ENCODE peak calls at places on chromosomes 6 and 20, in ten cellular contexts. X is CD8-positive, alpha-beta memory T cell; U is iPS DF 6.9; W is neural progenitor cell; L is CD4-positive, CD25-positive, alpha-beta regulatory T cell; N is left ventricle myocardium inferior; H is heart left ventricle; P is cardiac muscle cell; O is esophagus squamous epithelium; K is K562. A is an unnamed sample.

GRCh38 chr6:93566285-93566684 is 146.9 kb upstream of the EPHA7 start:
- DNase-seq in X (no peak), U (no peak), W (no peak), L (no peak), N (no peak), H (no peak), P (no peak), O (no peak), K (no peak), A (no peak)

GRCh38 chr20:51966296-51966971 is 164.1 kb upstream of the SALL4 start:
- DNase-seq in X (no peak), U (peak; percentile 93), W (peak; percentile 83), L (no peak), N (no peak), H (no peak), P (peak; percentile 84), O (no peak), K (peak; percentile 15), A (no peak)

GRCh38 chr6:45966340-45966739 is 49.3 kb downstream of the CLIC5 start:
- DNase-seq in X (no peak), U (no peak), W (no peak), L (no peak), N (no peak), H (no peak), P (no peak), O (no peak), K (no peak), A (no peak)

GRCh38 chr20:49754596-49754995 is 40.9 kb upstream of the B4GALT5 start:
- DNase-seq in X (no peak), U (no peak), W (no peak), L (no peak), N (no peak), H (no peak), P (no peak), O (no peak), K (no peak), A (no peak)

GRCh38 chr6:71502210-71502609 is 213.6 kb downstream of the OGFRL1 start:
- DNase-seq in X (no peak), U (no peak), W (no peak), L (no peak), N (no peak), H (no peak), P (no peak), O (no peak), K (no peak), A (no peak)

GRCh38 chr20:58890454-58891075 is 38.0 kb downstream of the GNAS start:
- DNase-seq in X (peak; percentile 85), U (no peak), W (peak; percentile 86), L (peak; percentile 69), N (peak; percentile 81), H (peak; percentile 86), P (peak; percentile 92), O (no peak), K (no peak), A (peak; percentile 31)

GRCh38 chr6:125232466-125232865 is 69.3 kb downstream of the HDDC2 start:
- DNase-seq in X (no peak), U (no peak), W (no peak), L (no peak), N (no peak), H (no peak), P (peak; percentile 14), O (no peak), K (no peak), A (no peak)

GRCh38 chr6:45951771-45952529 is 63.7 kb downstream of the CLIC5 start:
- DNase-seq in X (no peak), U (no peak), W (no peak), L (no peak), N (no peak), H (no peak), P (peak; percentile 45), O (no peak), K (no peak), A (no peak)

DNA sequence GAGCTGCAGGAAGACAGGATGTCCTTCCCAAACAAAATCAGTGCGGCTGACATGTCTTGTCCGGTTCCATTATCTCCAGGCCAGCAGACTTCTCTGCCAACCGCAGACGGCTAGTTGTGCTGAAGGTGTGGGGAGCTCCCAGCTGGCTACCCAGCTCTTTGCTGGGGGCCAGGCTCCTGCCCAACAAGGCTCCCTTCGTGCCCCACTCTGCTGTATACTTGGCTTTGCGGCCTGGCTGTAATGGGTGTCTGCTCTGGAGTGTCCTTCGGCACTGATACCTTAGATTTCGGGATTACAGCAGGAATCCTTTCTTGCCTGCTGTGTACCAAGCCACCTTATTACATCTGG is 48.7 kb upstream of the IRF4 start:
- DNase-seq in X (no peak), U (no peak), W (no peak), L (no peak), N (no peak), H (no peak), P (no peak), O (no peak), K (no peak), A (no peak)
- H3K9me3 ChIP-seq in X (no peaks in the 10 kb centered on the region), U (no peaks in the 10 kb centered on the region), W (peaks cover 4% of the 10 kb centered on the region), L (no peaks in the 10 kb centered on the region), N (no peaks in the 10 kb centered on the region), H (no peaks in the 10 kb centered on the region), P (no peaks in the 10 kb centered on the region), O (no peaks in the 10 kb centered on the region), K (no peaks in the 10 kb centered on the region), A (no peaks in the 10 kb centered on the region)

GRCh38 chr6:168546173-168546572 is 105.2 kb downstream of the SMOC2 start:
- DNase-seq in X (no peak), U (no peak), W (no peak), L (no peak), N (no peak), H (no peak), P (no peak), O (no peak), K (no peak), A (no peak)

GRCh38 chr6:168542301-168542700 is 101.3 kb downstream of the SMOC2 start:
- DNase-seq in X (no peak), U (no peak), W (no peak), L (no peak), N (no peak), H (no peak), P (peak; percentile 75), O (no peak), K (no peak), A (no peak)

GRCh38 chr6:168546730-168547129 is 105.7 kb downstream of the SMOC2 start:
- DNase-seq in X (no peak), U (no peak), W (no peak), L (no peak), N (no peak), H (no peak), P (no peak), O (no peak), K (no peak), A (no peak)

GRCh38 chr6:168541307-168541706 is 100.3 kb downstream of the SMOC2 start:
- DNase-seq in X (no peak), U (no peak), W (no peak), L (no peak), N (no peak), H (no peak), P (peak; percentile 58), O (no peak), K (no peak), A (no peak)

GRCh38 chr6:168545428-168545827 is 104.4 kb downstream of the SMOC2 start:
- DNase-seq in X (no peak), U (no peak), W (no peak), L (no peak), N (no peak), H (no peak), P (no peak), O (no peak), K (no peak), A (no peak)
- H3K9me3 ChIP-seq in X (no peaks in the 10 kb centered on the region), U (no peaks in the 10 kb centered on the region), W (no peaks in the 10 kb centered on the region), L (no peaks in the 10 kb centered on the region), N (no peaks in the 10 kb centered on the region), H (no peaks in the 10 kb centered on the region), P (no peaks in the 10 kb centered on the region), O (no peaks in the 10 kb centered on the region), K (no peaks in the 10 kb centered on the region), A (no peaks in the 10 kb centered on the region)

GRCh38 chr6:130933712-130934200 is 106.5 kb downstream of the SMLR1 start:
- DNase-seq in X (no peak), U (no peak), W (no peak), L (no peak), N (no peak), H (no peak), P (peak; percentile 67), O (no peak), K (no peak), A (no peak)

GRCh38 chr6:130934848-130935585 is 107.8 kb downstream of the SMLR1 start:
- DNase-seq in X (no peak), U (no peak), W (no peak), L (no peak), N (no peak), H (no peak), P (peak; percentile 59), O (no peak), K (no peak), A (no peak)

GRCh38 chr6:130931683-130932082 is 104.5 kb downstream of the SMLR1 start:
- DNase-seq in X (no peak), U (no peak), W (no peak), L (no peak), N (no peak), H (no peak), P (no peak), O (no peak), K (no peak), A (no peak)

GRCh38 chr6:130932438-130932837 is 105.2 kb downstream of the SMLR1 start:
- DNase-seq in X (no peak), U (no peak), W (no peak), L (no peak), N (no peak), H (no peak), P (peak; percentile 43), O (no peak), K (no peak), A (no peak)

DNA sequence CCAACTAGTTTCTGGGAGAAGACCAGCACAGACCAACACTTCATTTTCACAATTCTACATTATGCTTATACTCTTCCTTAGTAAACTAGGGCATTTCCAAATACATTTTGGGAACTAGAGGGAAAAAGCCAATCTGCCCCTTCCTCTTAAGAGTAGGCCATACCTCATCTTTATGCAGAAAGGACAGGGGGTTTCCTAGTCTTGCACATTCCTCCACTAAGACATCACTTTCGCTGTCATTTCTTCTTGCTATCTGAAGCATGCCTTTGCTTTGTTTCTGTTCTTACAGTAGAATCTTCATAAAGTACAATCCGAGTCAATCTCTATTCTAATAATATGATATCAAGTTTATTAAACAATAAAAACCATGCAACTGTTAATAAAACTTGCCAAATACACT is 105.8 kb downstream of the SMLR1 start:
- DNase-seq in X (no peak), U (no peak), W (no peak), L (no peak), N (no peak), H (no peak), P (no peak), O (no peak), K (no peak), A (no peak)
- H3K9me3 ChIP-seq in X (no peaks in the 10 kb centered on the region), U (no peaks in the 10 kb centered on the region), W (no peaks in the 10 kb centered on the region), L (no peaks in the 10 kb centered on the region), N (peaks cover 9% of the 10 kb centered on the region), H (no peaks in the 10 kb centered on the region), P (no peaks in the 10 kb centered on the region), O (no peaks in the 10 kb centered on the region), K (no peaks in the 10 kb centered on the region), A (no peaks in the 10 kb centered on the region)

GRCh38 chr6:67814262-67814661 is 820.8 kb upstream of the ADGRB3 start:
- DNase-seq in X (no peak), U (no peak), W (no peak), L (no peak), N (no peak), H (no peak), P (no peak), O (no peak), K (no peak), A (no peak)

GRCh38 chr6:67815623-67816022 is 819.5 kb upstream of the ADGRB3 start:
- DNase-seq in X (no peak), U (no peak), W (no peak), L (no peak), N (no peak), H (no peak), P (no peak), O (no peak), K (no peak), A (no peak)

GRCh38 chr6:67812693-67813092 is 822.4 kb upstream of the ADGRB3 start:
- DNase-seq in X (no peak), U (no peak), W (no peak), L (no peak), N (no peak), H (no peak), P (no peak), O (no peak), K (no peak), A (no peak)

GRCh38 chr6:67818322-67818721 is 816.8 kb upstream of the ADGRB3 start:
- DNase-seq in X (no peak), U (no peak), W (no peak), L (no peak), N (no peak), H (no peak), P (no peak), O (no peak), K (no peak), A (no peak)
- H3K9me3 ChIP-seq in X (no peaks in the 10 kb centered on the region), U (no peaks in the 10 kb centered on the region), W (no peaks in the 10 kb centered on the region), L (peaks cover 6% of the 10 kb centered on the region), N (peaks cover 51% of the 10 kb centered on the region), H (peaks cover 2% of the 10 kb centered on the region), P (no peaks in the 10 kb centered on the region), O (no peaks in the 10 kb centered on the region), K (peaks cover 5% of the 10 kb centered on the region), A (no peaks in the 10 kb centered on the region)

A was measured in T-helper 17 cell.